ENCODE peak calls at places on chromosomes 4 and X, in four cellular contexts. F, R, E and A are unnamed samples.

GRCh38 chrX:9558615-9559014 is 93.8 kb downstream of the TBL1X start:
- DNase-seq in F (no peak), R (no peak), E (no peak), A (no peak)

GRCh38 chr4:89752932-89753598 is 83.9 kb downstream of the SNCA start:
- DNase-seq in F (no peak), R (peak), E (no peak), A (no peak)

GRCh38 chrX:109890910-109891502 is 111.9 kb upstream of the TMEM164 start:
- DNase-seq in F (peak), R (peak), E (peak), A (no peak)

GRCh38 chr4:123816462-123816861 is 419.9 kb downstream of the SPRY1 start:
- DNase-seq in F (no peak), R (no peak), E (no peak), A (no peak)

GRCh38 chrX:102067966-102068723 is 57.3 kb upstream of the TCEAL2 start:
- DNase-seq in F (peak), R (peak), E (no peak), A (no peak)

GRCh38 chrX:47482065-47482511 is 934 bp downstream of the ZNF41 start:
- DNase-seq in F (no peak), R (no peak), E (no peak), A (no peak)

GRCh38 chrX:102546818-102547493 is 30.4 kb upstream of the TMSB15A start:
- DNase-seq in F (no peak), R (no peak), E (no peak), A (peak)

GRCh38 chrX:40476958-40477357 is 103.8 kb upstream of the ATP6AP2 start:
- DNase-seq in F (no peak), R (no peak), E (no peak), A (no peak)

GRCh38 chrX:39613508-39613921 is 484.2 kb downstream of the BCOR start:
- DNase-seq in F (peak), R (no peak), E (no peak), A (peak)

GRCh38 chr4:126004936-126005335 is 690.2 kb downstream of the FAT4 start:
- DNase-seq in F (no peak), R (peak), E (no peak), A (no peak)

GRCh38 chr4:8287606-8288280 is 18.2 kb downstream of the HTRA3 start:
- DNase-seq in F (no peak), R (no peak), E (no peak), A (no peak)

GRCh38 chr4:54745031-54745770 is 87.4 kb downstream of the KIT start:
- DNase-seq in F (no peak), R (no peak), E (no peak), A (no peak)

GRCh38 chr4:8229341-8229975 is 30.4 kb downstream of the SH3TC1 start:
- DNase-seq in F (no peak), R (no peak), E (no peak), A (no peak)

GRCh38 chr4:48710446-48711209 is 69.5 kb downstream of the FRYL start:
- DNase-seq in F (no peak), R (no peak), E (no peak), A (no peak)

GRCh38 chr4:189547537-189547936 is 393.1 kb upstream of the FRG1 start:
- DNase-seq in F (no peak), R (no peak), E (no peak), A (no peak)

GRCh38 chrX:48676893-48677270 is 6.7 kb upstream of the WAS start:
- DNase-seq in F (no peak), R (no peak), E (peak), A (no peak)

GRCh38 chrX:44382871-44383270 is 39.4 kb upstream of the EFHC2 start:
- DNase-seq in F (no peak), R (no peak), E (no peak), A (no peak)

GRCh38 chrX:138150709-138151108 is 560.8 kb downstream of the FGF13 start:
- DNase-seq in F (no peak), R (no peak), E (no peak), A (no peak)

GRCh38 chrX:68454476-68455150 is 21.3 kb upstream of the OPHN1 start:
- DNase-seq in F (no peak), R (no peak), E (no peak), A (no peak)

GRCh38 chrX:68060506-68061205 is 372.6 kb downstream of the OPHN1 start:
- DNase-seq in F (no peak), R (no peak), E (no peak), A (no peak)

GRCh38 chr4:76641758-76642157 is 206.7 kb downstream of the SHROOM3 start:
- DNase-seq in F (no peak), R (no peak), E (no peak), A (no peak)

GRCh38 chrX:33726281-33727160 is 405.6 kb downstream of the FAM47A start:
- DNase-seq in F (no peak), R (no peak), E (no peak), A (no peak)

GRCh38 chrX:739611-740010 is 109.0 kb downstream of the SHOX start:
- DNase-seq in F (no peak), R (no peak), E (no peak), A (no peak)

GRCh38 chrX:13295841-13296240 is 24.0 kb downstream of the ATXN3L start:
- DNase-seq in F (no peak), R (no peak), E (no peak), A (no peak)

GRCh38 chr4:177937051-177937450 is 494.8 kb upstream of the AGA start:
- DNase-seq in F (no peak), R (no peak), E (no peak), A (no peak)

GRCh38 chr4:126938023-126938422 is 694.7 kb upstream of the INTU start:
- DNase-seq in F (no peak), R (peak), E (no peak), A (no peak)

GRCh38 chr4:2825740-2826139 is 17.9 kb upstream of the ADD1 start:
- DNase-seq in F (no peak), R (no peak), E (no peak), A (no peak)

GRCh38 chr4:186693159-186693815 is 30.4 kb downstream of the FAT1 start:
- DNase-seq in F (no peak), R (peak), E (no peak), A (no peak)

GRCh38 chr4:153297116-153297515 is 47.4 kb upstream of the MND1 start:
- DNase-seq in F (no peak), R (no peak), E (no peak), A (no peak)

GRCh38 chrX:148928803-148929202 is 428.4 kb downstream of the AFF2 start:
- DNase-seq in F (no peak), R (no peak), E (no peak), A (no peak)

GRCh38 chr4:132001542-132001941 is 1147.6 kb upstream of the PCDH10 start:
- DNase-seq in F (no peak), R (peak), E (no peak), A (no peak)

GRCh38 chrX:153598541-153599191 is at the start of gene CCNQ:
- DNase-seq in F (peak), R (peak), E (no peak), A (no peak)

GRCh38 chrX:21930986-21931385 is 9.5 kb upstream of the SMS start:
- DNase-seq in F (no peak), R (no peak), E (no peak), A (no peak)

GRCh38 chrX:27600686-27601085 is 10.5 kb downstream of the DCAF8L2 start:
- DNase-seq in F (no peak), R (no peak), E (no peak), A (no peak)

GRCh38 chrX:154748712-154749339 is 2.1 kb downstream of the GAB3 start:
- DNase-seq in F (no peak), R (peak), E (peak), A (peak)

GRCh38 chr4:125368684-125369083 is 53.9 kb downstream of the FAT4 start:
- DNase-seq in F (no peak), R (peak), E (no peak), A (no peak)